ENCODE peak calls at places on chromosomes 7 and 10, in four cellular contexts. C, P, Q and I are unnamed samples.

GRCh38 chr7:17380696-17381662 is 82.5 kb downstream of the AHR start:
- DNase-seq in P (no peak), Q (no peak), C (no peak), I (peak)

GRCh38 chr7:100154651-100155491 is 3.7 kb downstream of the TRAPPC14 start:
- DNase-seq in P (no peak), Q (no peak), C (no peak), I (no peak)

GRCh38 chr10:47183726-47184084 is 116.3 kb upstream of the GDF10 start:
- DNase-seq in C (peak), P (no peak), Q (no peak), I (peak)

GRCh38 chr10:86365346-86366032 is 1.1 kb downstream of the GRID1 start:
- DNase-seq in C (peak), P (no peak), Q (no peak), I (no peak)

GRCh38 chr7:156836443-156836842 is 56.5 kb downstream of the LMBR1 start:
- DNase-seq in P (no peak), Q (no peak), C (no peak), I (no peak)

GRCh38 chr10:3418041-3418760 is 245.6 kb upstream of the PITRM1 start:
- DNase-seq in P (no peak), C (no peak), Q (no peak), I (no peak)

GRCh38 chr10:85319826-85320225 is 991.4 kb downstream of the CCSER2 start:
- DNase-seq in Q (no peak), P (no peak), C (no peak), I (no peak)

GRCh38 chr10:86363184-86363832 is 3.3 kb downstream of the GRID1 start:
- DNase-seq in P (no peak), Q (no peak), C (peak), I (no peak)

GRCh38 chr10:111075577-111076185 is 1.1 kb upstream of the ADRA2A start:
- DNase-seq in P (no peak), C (no peak), Q (no peak), I (no peak)

GRCh38 chr7:27096756-27097514 is 1.1 kb upstream of the HOXA1 start:
- DNase-seq in C (no peak), Q (no peak), P (no peak), I (peak)

GRCh38 chr10:79156334-79157274 is 87.8 kb downstream of the ZMIZ1 start:
- DNase-seq in C (no peak), P (no peak), Q (no peak), I (no peak)

GRCh38 chr7:55180821-55181542 is 162.2 kb downstream of the EGFR start:
- DNase-seq in P (no peak), C (no peak), Q (no peak), I (no peak)

GRCh38 chr7:2471022-2471329 is 5.2 kb downstream of the GRIFIN start:
- DNase-seq in P (peak), Q (no peak), C (peak), I (peak)

GRCh38 chr10:109018892-109019507 is 904.3 kb downstream of the XPNPEP1 start:
- DNase-seq in C (peak), Q (no peak), P (peak), I (peak)

GRCh38 chr10:14787938-14788337 is 13.2 kb upstream of the FAM107B start:
- DNase-seq in C (no peak), Q (no peak), P (no peak), I (no peak)

GRCh38 chr7:37757563-37757962 is 74.0 kb downstream of the GPR141 start:
- DNase-seq in Q (no peak), C (no peak), P (no peak), I (no peak)

GRCh38 chr7:35725280-35725680 is 30.3 kb upstream of the HERPUD2 start:
- DNase-seq in P (no peak), Q (no peak), C (no peak), I (no peak)

GRCh38 chr10:64733980-64734379 is 1212.8 kb downstream of the REEP3 start:
- DNase-seq in Q (no peak), P (peak), C (peak), I (no peak)

GRCh38 chr10:70283445-70284399 is at the start of gene NPFFR1:
- DNase-seq in Q (no peak), P (no peak), C (no peak), I (no peak)

GRCh38 chr7:134701272-134701671 is 54.6 kb downstream of the BPGM start:
- DNase-seq in P (peak), Q (no peak), C (peak), I (peak)

GRCh38 chr7:48637382-48637781 is 287.0 kb upstream of the CDC14C start:
- DNase-seq in C (no peak), Q (no peak), P (no peak), I (no peak)

GRCh38 chr7:8590791-8591190 is 157.4 kb downstream of the NXPH1 start:
- DNase-seq in Q (no peak), P (no peak), C (no peak), I (no peak)

DNA sequence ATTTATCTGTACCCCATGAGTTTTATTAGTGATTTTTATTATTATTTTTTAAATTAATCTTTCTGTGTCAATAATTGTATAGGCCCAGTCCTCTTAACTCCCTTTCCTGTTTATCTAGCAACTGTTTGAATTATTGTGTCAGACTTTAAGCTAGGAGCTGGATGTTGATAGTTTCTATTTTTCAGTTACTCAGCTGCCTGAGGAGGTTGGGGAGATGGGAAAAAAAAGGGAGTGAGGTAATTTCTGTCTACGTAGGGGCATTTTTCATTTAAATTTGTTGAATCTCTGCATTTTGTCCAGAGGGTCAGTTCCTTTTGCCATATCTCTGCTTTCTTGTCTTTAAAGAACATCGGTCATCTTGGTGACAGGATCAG is 5.0 kb upstream of the ZNF518A start:
- DNase-seq in P (peak), Q (no peak), C (peak), I (no peak)
- H3K4me3 ChIP-seq in P (no peak), Q (no peak), C (no peak), I (no peak)

GRCh38 chr7:106029941-106030340 is 66.9 kb downstream of the CDHR3 start:
- DNase-seq in Q (no peak), C (no peak), P (no peak), I (no peak)
- TF ChIP-seq CTCF in Q (no peak), C (peak), P (no peak), I (no peak)

DNA sequence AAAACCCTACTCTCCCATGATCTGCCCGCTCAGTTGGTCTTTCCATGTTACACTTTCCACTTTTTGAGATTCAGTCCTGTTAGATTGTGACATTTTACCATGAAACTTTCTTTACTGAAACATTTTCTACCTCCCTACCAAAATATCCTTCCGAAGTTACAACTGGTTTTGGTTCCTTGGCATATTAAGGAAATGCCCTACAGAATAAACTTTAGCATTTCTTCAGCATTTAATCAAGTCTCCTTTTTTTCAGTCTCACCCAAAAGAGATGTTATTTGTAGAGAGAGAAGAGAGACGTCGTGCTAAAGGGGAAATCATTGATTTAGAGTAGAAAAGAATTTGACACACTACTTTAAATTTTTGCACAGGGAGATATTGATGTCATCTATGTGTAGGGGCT is 9.7 kb upstream of the FEZF1 start:
- DNase-seq in P (no peak), Q (no peak), C (no peak), I (no peak)
- H3K4me3 ChIP-seq in P (no peak), Q (no peak), C (no peak), I (no peak)

DNA sequence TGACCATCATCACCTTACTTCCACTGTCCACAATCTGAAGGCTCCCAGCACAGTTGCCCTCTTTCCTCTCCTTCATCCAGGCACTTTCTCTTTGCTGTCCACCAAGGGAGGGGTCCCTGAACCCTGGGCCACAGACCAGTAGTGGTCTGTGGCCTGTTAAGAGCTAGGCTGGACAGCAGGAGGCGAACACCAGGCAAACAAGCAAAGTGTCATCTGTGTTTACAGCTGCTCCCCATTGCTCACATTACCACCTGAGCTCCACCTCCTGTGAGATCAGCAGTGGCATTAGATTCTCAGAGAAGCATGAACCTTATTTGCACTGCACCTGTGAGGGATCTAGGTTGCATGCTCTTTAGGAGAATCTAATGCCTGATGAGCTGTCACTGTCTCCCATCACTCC is 27.7 kb downstream of the FZD1 start:
- DNase-seq in C (no peak), Q (no peak), P (no peak), I (no peak)
- TF ChIP-seq CTCF in C (peak), Q (no peak), P (no peak), I (no peak)

GRCh38 chr10:27713906-27714305 is 31.7 kb downstream of the MKX start:
- DNase-seq in Q (no peak), P (no peak), C (no peak), I (peak)
- H3K4me3 ChIP-seq in Q (no peak), P (no peak), C (no peak), I (no peak)